ENCODE peak calls at places on chromosomes 12 and 14, in four cellular contexts. L, Q, E and B are unnamed samples.

GRCh38 chr12:7128681-7129593 is at the start of gene RBP5:
- DNase-seq in L (no peak), Q (no peak), E (no peak), B (no peak)

GRCh38 chr12:65014504-65015271 is 106.4 kb downstream of the WIF1 start:
- DNase-seq in L (no peak), Q (no peak), E (no peak), B (no peak)

GRCh38 chr12:106722854-106723253 is 51.6 kb upstream of the RIC8B start:
- DNase-seq in L (no peak), Q (no peak), E (no peak), B (no peak)

GRCh38 chr14:37013116-37013515 is 159.3 kb downstream of the SLC25A21 start:
- DNase-seq in L (no peak), Q (no peak), E (no peak), B (no peak)

GRCh38 chr14:41662780-41663477 is 56.3 kb downstream of the LRFN5 start:
- DNase-seq in L (no peak), Q (no peak), E (no peak), B (no peak)

GRCh38 chr12:10339441-10339840 is 31.8 kb downstream of the KLRD1 start:
- DNase-seq in L (no peak), Q (peak), E (no peak), B (no peak)

GRCh38 chr12:101925352-101925751 is 48.0 kb downstream of the DRAM1 start:
- DNase-seq in L (no peak), Q (peak), E (no peak), B (no peak)

GRCh38 chr12:85390281-85390680 is 110.3 kb downstream of the ALX1 start:
- DNase-seq in L (no peak), Q (no peak), E (no peak), B (no peak)

GRCh38 chr14:73188501-73188903 is 48.8 kb upstream of the PAPLN start:
- DNase-seq in L (no peak), Q (peak), E (no peak), B (no peak)

GRCh38 chr14:92914087-92914656 is 8.8 kb upstream of the CHGA start:
- DNase-seq in L (no peak), Q (no peak), E (peak), B (peak)